ENCODE peak calls at places on chromosomes 2 and 18, in ten cellular contexts. D is NCI-H446, N is pons, F is NCI-H524, L is AG08396, Z is breast epithelium, T is left ventricle myocardium inferior, U is endothelial cell, R is germinal center, Q is sigmoid colon. J is an unnamed sample.

GRCh38 chr2:71596011-71596410 is 142.7 kb downstream of the DYSF start:
- DNase-seq in T (no peak), F (no peak), L (no peak), U (no peak), R (no peak), N (peak), Q (no peak), Z (no peak), D (no peak), J (no peak)

GRCh38 chr2:107303964-107304363 is 418.0 kb upstream of the ST6GAL2 start:
- DNase-seq in U (no peak), Q (no peak), Z (no peak), F (no peak), R (no peak), T (no peak), D (no peak), N (no peak), L (no peak), J (no peak)

GRCh38 chr2:10584843-10585475 is 104.8 kb downstream of the NOL10 start:
- DNase-seq in L (peak), R (no peak), Z (no peak), T (no peak), F (no peak), D (no peak), N (no peak), Q (no peak), U (no peak), J (no peak)

GRCh38 chr2:118221952-118222594 is 133.8 kb downstream of the INSIG2 start:
- DNase-seq in T (no peak), Z (no peak), L (peak), F (peak), R (peak), U (peak), Q (no peak), D (peak), N (peak), J (peak)

GRCh38 chr18:73283788-73284187 is 416.0 kb upstream of the NETO1 start:
- DNase-seq in R (no peak), Z (no peak), D (no peak), L (peak), U (no peak), Q (no peak), T (no peak), F (no peak), N (no peak), J (no peak)

GRCh38 chr2:195319548-195320415 is 337.2 kb upstream of the SLC39A10 start:
- DNase-seq in T (no peak), U (no peak), L (no peak), N (no peak), R (no peak), F (no peak), Z (no peak), Q (no peak), D (no peak), J (no peak)

GRCh38 chr2:17813015-17813741 is 3.1 kb upstream of the MSGN1 start:
- DNase-seq in U (no peak), Z (no peak), Q (no peak), L (no peak), T (no peak), D (no peak), R (no peak), F (peak), N (peak), J (no peak)

GRCh38 chr2:188870289-188870688 is 103.9 kb upstream of the COL3A1 start:
- DNase-seq in D (no peak), N (no peak), R (no peak), Q (no peak), T (no peak), F (no peak), L (peak), U (no peak), Z (no peak), J (no peak)

GRCh38 chr2:24132543-24132942 is 9.3 kb downstream of the FAM228B start:
- DNase-seq in U (no peak), L (no peak), Z (no peak), D (no peak), R (no peak), F (no peak), T (no peak), N (no peak), Q (no peak), J (no peak)